ENCODE peak calls at places on chromosomes 13 and 19, in nine cellular contexts. S is Calu3; L is right atrium auricular region; Z is fibroblast of the aortic adventitia; D is mucosa of descending colon; J is psoas muscle; Q is stimulated activated CD4-positive, alpha-beta T cell treated with anti-CD3 and anti-CD28 coated beads, Interleukin-1b, Interleukin-23, amount 100 ng/mL, for 4 hours; W is kidney; U is M059J. Y is an unnamed sample.

GRCh38 chr13:76792680-76793334 is 93.4 kb downstream of the KCTD12 start:
- DNase-seq in J (no peak), U (peak), Z (peak), L (no peak), S (no peak), D (no peak), W (no peak), Q (no peak), Y (no peak)

GRCh38 chr19:12733369-12733896 is 1.1 kb downstream of the TRIR start:
- DNase-seq in U (peak), Q (no peak), D (no peak), S (peak), J (no peak), Z (peak), W (no peak), L (no peak), Y (no peak)

GRCh38 chr19:54436031-54436523 is 12.9 kb upstream of the LENG8 start:
- DNase-seq in Q (no peak), W (peak), S (no peak), Z (no peak), L (no peak), D (no peak), U (no peak), J (no peak), Y (no peak)

GRCh38 chr13:33722216-33722900 is 95.6 kb upstream of the RFC3 start:
- DNase-seq in Q (no peak), W (no peak), S (no peak), L (no peak), D (no peak), Z (peak), U (peak), J (no peak), Y (no peak)

GRCh38 chr13:36329355-36329754 is 16.8 kb downstream of the SPART start:
- DNase-seq in L (no peak), Q (no peak), D (no peak), S (no peak), J (no peak), W (no peak), U (no peak), Z (peak), Y (no peak)

GRCh38 chr19:5828661-5829566 is 10.6 kb downstream of the FUT6 start:
- DNase-seq in J (no peak), U (no peak), L (no peak), S (no peak), D (peak), W (no peak), Z (peak), Q (peak), Y (no peak)

GRCh38 chr19:5395996-5396939 is 55.7 kb upstream of the PTPRS start:
- DNase-seq in W (no peak), L (no peak), J (no peak), U (no peak), D (no peak), Q (no peak), S (no peak), Z (no peak), Y (no peak)

GRCh38 chr19:47369923-47370625 is 21.0 kb downstream of the DHX34 start:
- DNase-seq in U (peak), Q (no peak), Z (peak), J (peak), D (no peak), W (no peak), L (no peak), S (no peak), Y (no peak)

GRCh38 chr13:28678809-28679208 is 19.9 kb downstream of the POMP start:
- DNase-seq in J (no peak), D (no peak), L (no peak), S (no peak), Z (no peak), Q (no peak), W (no peak), U (no peak), Y (no peak)

GRCh38 chr19:55385236-55385748 is 440 bp upstream of the RPL28 start:
- DNase-seq in W (peak), L (peak), D (peak), U (peak), Z (peak), Q (peak), S (peak), J (peak), Y (peak)

GRCh38 chr19:48819366-48819816 is 8.6 kb upstream of the BCAT2 start:
- DNase-seq in S (peak), J (peak), Z (peak), D (peak), U (peak), L (peak), Q (no peak), W (peak), Y (peak)

GRCh38 chr19:2952953-2953481 is 8.2 kb upstream of the ZNF77 start:
- DNase-seq in J (no peak), D (peak), W (peak), S (peak), L (no peak), Z (peak), U (peak), Q (no peak), Y (no peak)

GRCh38 chr19:2808129-2808941 is 11.3 kb upstream of the ZNF554 start:
- DNase-seq in L (no peak), D (no peak), U (no peak), Z (no peak), J (no peak), S (no peak), W (peak), Q (no peak), Y (no peak)

GRCh38 chr19:17950310-17951150 is 16.4 kb upstream of the KCNN1 start:
- DNase-seq in D (no peak), Q (no peak), U (no peak), J (no peak), L (no peak), W (no peak), Z (no peak), S (no peak), Y (no peak)

GRCh38 chr13:64697226-64697625 is 2532.9 kb downstream of the PCDH9 start:
- DNase-seq in J (no peak), U (no peak), Q (no peak), Z (peak), S (no peak), D (no peak), W (no peak), L (no peak), Y (no peak)

GRCh38 chr13:60435762-60436374 is 38.8 kb downstream of the TDRD3 start:
- DNase-seq in S (no peak), U (no peak), D (no peak), J (no peak), Q (no peak), L (no peak), Z (no peak), W (no peak), Y (no peak)

GRCh38 chr13:40273173-40274000 is 393.1 kb downstream of the FOXO1 start:
- DNase-seq in L (no peak), S (no peak), Z (no peak), Q (no peak), J (no peak), D (no peak), U (no peak), W (no peak), Y (no peak)

GRCh38 chr19:42176649-42176989 is 40.9 kb downstream of the DEDD2 start:
- DNase-seq in L (no peak), S (no peak), J (no peak), U (no peak), W (no peak), Z (no peak), Q (no peak), D (no peak), Y (no peak)

GRCh38 chr19:48964205-48965032 is 690 bp upstream of the FTL start:
- DNase-seq in U (peak), Q (no peak), J (no peak), S (peak), Z (peak), L (no peak), W (no peak), D (peak), Y (no peak)

GRCh38 chr13:37361608-37362007 is 237.0 kb downstream of the POSTN start:
- DNase-seq in L (no peak), Q (no peak), W (no peak), Z (no peak), S (no peak), J (no peak), U (no peak), D (no peak), Y (no peak)

GRCh38 chr19:40279120-40279551 is 6.0 kb downstream of the AKT2 start:
- DNase-seq in W (peak), S (no peak), J (peak), Q (no peak), U (no peak), D (peak), L (peak), Z (peak), Y (peak)

GRCh38 chr19:48795055-48795854 is 15.6 kb downstream of the BCAT2 start:
- DNase-seq in S (peak), W (peak), J (peak), Q (peak), U (peak), D (peak), Z (peak), L (peak), Y (peak)

GRCh38 chr19:29841209-29841558 is 29.4 kb downstream of the CCNE1 start:
- DNase-seq in U (peak), D (no peak), L (no peak), J (no peak), Z (no peak), W (no peak), Q (no peak), S (no peak), Y (no peak)

GRCh38 chr19:17997969-17998826 is 9.8 kb upstream of the ARRDC2 start:
- DNase-seq in L (no peak), U (peak), D (peak), S (peak), W (peak), Z (peak), J (no peak), Q (no peak), Y (no peak)

GRCh38 chr19:49395581-49396407 is 7.7 kb downstream of the KASH5 start:
- DNase-seq in U (no peak), J (no peak), S (no peak), Q (no peak), Z (no peak), L (no peak), W (no peak), D (no peak), Y (no peak)

GRCh38 chr19:18278521-18279265 is 2.7 kb downstream of the JUND start:
- DNase-seq in L (no peak), U (peak), J (no peak), Z (peak), W (no peak), D (peak), S (peak), Q (peak), Y (no peak)